ENCODE peak calls at places on chromosomes 16 and 17, in eight cellular contexts. M is prostate gland, F is body of pancreas, C is PC-9, N is fibroblast of lung, D is stomach, T is breast epithelium, E is neural progenitor cell. U is an unnamed sample.

GRCh38 chr17:72569193-72569946 is 448.6 kb downstream of the SOX9 start:
- DNase-seq in C (no peak), D (peak; percentile 65), E (no peak), M (no peak), F (peak; percentile 64), N (no peak), T (no peak), U (no peak)

GRCh38 chr16:80285089-80285488 is 255.7 kb upstream of the DYNLRB2 start:
- DNase-seq in T (no peak), M (no peak), E (no peak), C (no peak), D (no peak), N (peak; percentile 93), F (no peak), U (no peak)

GRCh38 chr16:995087-995486 is 13.5 kb downstream of the SOX8 start:
- DNase-seq in T (no peak), D (no peak), F (no peak), M (no peak), C (no peak), N (peak; percentile 43), E (peak; percentile 50), U (no peak)

GRCh38 chr16:67928561-67929364 is 2.9 kb downstream of the CTRL start:
- DNase-seq in N (peak; percentile 22), D (peak; percentile 76), T (peak; percentile 69), M (peak; percentile 62), E (peak; percentile 79), C (no peak), F (peak; percentile 84), U (peak; percentile 71)

GRCh38 chr16:75402821-75403475 is 30.4 kb downstream of the CFDP1 start:
- DNase-seq in D (no peak), T (no peak), E (peak; percentile 16), M (no peak), C (peak; percentile 44), N (peak; percentile 44), F (no peak), U (no peak)

GRCh38 chr16:68332411-68333121 is 21.7 kb downstream of the PRMT7 start:
- DNase-seq in E (no peak), D (no peak), N (peak; percentile 40), T (no peak), C (no peak), M (no peak), F (no peak), U (peak; percentile 82)

GRCh38 chr17:4679652-4680051 is 24.3 kb downstream of the PELP1 start:
- DNase-seq in C (peak; percentile 94), N (peak; percentile 69), M (no peak), D (no peak), E (no peak), F (no peak), T (no peak), U (no peak)

GRCh38 chr16:66409156-66409555 is 17.9 kb upstream of the BEAN1 start:
- DNase-seq in C (peak; percentile 90), E (no peak), T (no peak), D (no peak), M (no peak), N (peak; percentile 89), F (no peak), U (no peak)

GRCh38 chr17:9886141-9886930 is 18.7 kb downstream of the RCVRN start:
- DNase-seq in M (no peak), N (no peak), D (no peak), T (no peak), C (no peak), E (no peak), F (no peak), U (no peak)

GRCh38 chr16:30183961-30184429 is 593 bp downstream of the CORO1A start:
- DNase-seq in D (peak; percentile 53), N (no peak), M (no peak), C (no peak), F (peak; percentile 17), T (no peak), E (no peak), U (peak; percentile 17)

GRCh38 chr16:49617710-49618330 is 238.1 kb downstream of the ZNF423 start:
- DNase-seq in F (no peak), C (no peak), N (no peak), E (no peak), D (no peak), T (no peak), M (no peak), U (peak; percentile 7)

GRCh38 chr16:82699262-82699661 is 72.5 kb downstream of the CDH13 start:
- DNase-seq in M (no peak), E (no peak), C (no peak), D (no peak), T (no peak), N (no peak), F (no peak), U (no peak)

GRCh38 chr17:3665834-3666233 is 2.5 kb downstream of the TAX1BP3 start:
- DNase-seq in T (no peak), E (no peak), D (no peak), M (no peak), F (no peak), C (no peak), N (no peak), U (no peak)

GRCh38 chr16:29849505-29849904 is 13.5 kb downstream of the CDIPT start:
- DNase-seq in N (no peak), D (no peak), T (no peak), C (no peak), F (no peak), M (no peak), E (peak; percentile 45), U (no peak)

GRCh38 chr17:79952265-79952877 is 83.3 kb downstream of the TBC1D16 start:
- DNase-seq in N (no peak), F (no peak), E (no peak), D (no peak), C (no peak), M (no peak), T (peak; percentile 35), U (peak; percentile 39)

GRCh38 chr16:48681520-48681919 is 71.5 kb upstream of the N4BP1 start:
- DNase-seq in D (no peak), T (no peak), E (no peak), F (no peak), N (no peak), M (no peak), C (no peak), U (no peak)

GRCh38 chr17:7794063-7794663 is 39.9 kb upstream of the KDM6B start:
- DNase-seq in C (no peak), N (no peak), T (no peak), E (no peak), F (no peak), D (no peak), M (no peak), U (no peak)

GRCh38 chr16:27110524-27110896 is 43.8 kb downstream of the C16orf82 start:
- DNase-seq in T (peak; percentile 35), E (no peak), M (no peak), C (no peak), N (no peak), D (no peak), F (no peak), U (no peak)

GRCh38 chr16:72068930-72069329 is 5.9 kb downstream of the HPR start:
- DNase-seq in D (no peak), E (no peak), M (no peak), N (no peak), T (no peak), F (no peak), C (no peak), U (no peak)

GRCh38 chr16:54000361-54000760 is 286.2 kb downstream of the IRX3 start:
- DNase-seq in E (no peak), D (no peak), T (no peak), F (no peak), C (no peak), M (no peak), N (no peak), U (no peak)

GRCh38 chr17:38752930-38753506 is 477 bp downstream of the PSMB3 start:
- DNase-seq in T (no peak), M (no peak), N (no peak), D (no peak), C (no peak), E (no peak), F (no peak), U (no peak)
- H3K4me1 ChIP-seq in T (no peaks in the 10 kb centered on the region), M (peaks cover 8% of the 10 kb centered on the region), N (peaks cover 2% of the 10 kb centered on the region), D (peaks cover 62% of the 10 kb centered on the region), C (peaks cover 10% of the 10 kb centered on the region), E (peaks cover 14% of the 10 kb centered on the region), F (peaks cover 58% of the 10 kb centered on the region), U (peaks cover 36% of the 10 kb centered on the region)

GRCh38 chr17:82938486-82939212 is 98.8 kb upstream of the ZNF750 start:
- DNase-seq in C (no peak), M (no peak), T (no peak), F (peak; percentile 2), N (no peak), D (no peak), E (no peak), U (peak; percentile 4)

GRCh38 chr17:82941021-82942001 is 101.5 kb upstream of the ZNF750 start:
- DNase-seq in D (no peak), M (no peak), C (no peak), T (peak; percentile 45), N (no peak), F (peak; percentile 4), E (no peak), U (no peak)

GRCh38 chr17:82940226-82941020 is 100.6 kb upstream of the ZNF750 start:
- DNase-seq in D (no peak), N (no peak), E (no peak), M (no peak), T (no peak), C (no peak), F (peak; percentile 3), U (no peak)

GRCh38 chr17:82937411-82938371 is 97.9 kb upstream of the ZNF750 start:
- DNase-seq in D (peak; percentile 4), E (no peak), C (no peak), T (peak; percentile 43), N (no peak), M (no peak), F (peak; percentile 8), U (no peak)

GRCh38 chr17:82939213-82940030 is 99.6 kb upstream of the ZNF750 start:
- DNase-seq in N (no peak), T (peak; percentile 43), E (no peak), C (no peak), D (no peak), M (no peak), F (peak; percentile 5), U (no peak)
- H3K36me3 ChIP-seq in N (peaks cover 17% of the 10 kb centered on the region), T (no peaks in the 10 kb centered on the region), E (no peaks in the 10 kb centered on the region), C (no peaks in the 10 kb centered on the region), D (peaks cover 100% of the 10 kb centered on the region), M (peaks cover 22% of the 10 kb centered on the region), F (peaks cover 6% of the 10 kb centered on the region), U (peaks cover 41% of the 10 kb centered on the region)

DNA sequence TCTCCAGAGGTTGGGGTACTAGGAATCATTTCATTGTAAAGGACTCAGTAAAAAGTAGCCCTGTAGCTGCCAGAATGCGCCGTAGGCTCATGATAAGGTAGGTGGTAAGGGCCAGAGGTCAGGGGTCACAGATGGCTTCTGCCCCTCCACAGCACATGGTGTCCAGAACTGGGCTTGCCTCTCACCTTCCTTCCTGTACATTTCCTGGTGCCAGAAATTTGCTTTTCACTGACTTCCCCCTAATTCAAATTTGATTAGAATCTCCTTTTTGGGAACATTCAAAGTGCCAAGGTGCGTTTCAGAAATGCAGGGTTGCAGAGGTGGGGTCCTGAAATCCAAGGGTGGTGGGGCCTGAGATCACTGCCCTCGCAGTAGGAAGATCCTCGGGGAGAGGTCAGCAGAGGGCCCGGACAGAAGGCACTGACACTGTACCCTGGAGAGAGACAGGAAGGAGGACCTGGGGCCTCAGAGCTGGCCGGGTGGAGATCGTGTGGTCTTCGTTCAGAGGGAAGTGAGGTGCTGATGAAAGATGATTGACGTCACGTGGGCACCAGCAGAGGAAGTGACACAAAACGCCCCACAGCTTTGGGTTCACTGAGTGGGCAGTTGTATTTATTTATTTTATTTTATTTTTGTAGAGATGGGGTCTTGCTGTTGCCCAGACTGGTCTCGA is 25.5 kb upstream of the METRNL start:
- DNase-seq in C (no peak), M (no peak), D (peak; percentile 52), T (peak; percentile 50), N (no peak), E (no peak), F (no peak), U (peak; percentile 75)
- H3K27ac ChIP-seq in C (no peak overlapping the region), M (peak overlapping the region; percentile 53), D (peak overlapping the region; percentile 91), T (no peak overlapping the region), N (no peak overlapping the region), E (no peak overlapping the region), F (peak overlapping the region; percentile 94), U (peak overlapping the region; percentile 42)

GRCh38 chr16:85319984-85320440 is 207.7 kb upstream of the CIBAR2 start:
- DNase-seq in F (no peak), C (no peak), M (no peak), N (no peak), E (no peak), T (no peak), D (no peak), U (no peak)
- H3K4me1 ChIP-seq in F (peaks cover 81% of the 10 kb centered on the region), C (no peaks in the 10 kb centered on the region), M (peaks cover 11% of the 10 kb centered on the region), N (peaks cover 18% of the 10 kb centered on the region), E (peaks cover 3% of the 10 kb centered on the region), T (no peaks in the 10 kb centered on the region), D (peaks cover 49% of the 10 kb centered on the region), U (peaks cover 47% of the 10 kb centered on the region)